ENCODE peak calls at places on chromosomes 12 and 14, in eight cellular contexts. One of them, this sample, is unnamed. For H3K4me1, the result is how much of the 10 kb centered on the place peaks cover.

GRCh38 chr12:93163260-93164036 is 214.3 kb upstream of the NUDT4 start:
- DNase-seq in heart right ventricle: no peak
- DNase-seq in transverse colon: no peak
- DNase-seq in upper lobe of right lung: no peak
- DNase-seq in A549: no peak
- DNase-seq in IMR-90: peak
- DNase-seq in psoas muscle: no peak
- DNase-seq in fibroblast of lung: peak
- DNase-seq in this sample: no peak

GRCh38 chr12:53298154-53298553 is 1.3 kb upstream of the MYG1 start:
- DNase-seq in transverse colon: no peak
- DNase-seq in heart right ventricle: no peak
- DNase-seq in A549: no peak
- DNase-seq in IMR-90: peak
- DNase-seq in upper lobe of right lung: no peak
- DNase-seq in psoas muscle: no peak
- DNase-seq in fibroblast of lung: peak
- DNase-seq in this sample: no peak

GRCh38 chr12:132638541-132639408 is 20.2 kb downstream of the P2RX2 start:
- DNase-seq in transverse colon: no peak
- DNase-seq in heart right ventricle: no peak
- DNase-seq in fibroblast of lung: peak
- DNase-seq in IMR-90: peak
- DNase-seq in psoas muscle: peak
- DNase-seq in A549: peak
- DNase-seq in upper lobe of right lung: no peak
- DNase-seq in this sample: no peak

GRCh38 chr14:101808020-101808641 is 46.6 kb downstream of the PPP2R5C start:
- DNase-seq in psoas muscle: no peak
- DNase-seq in heart right ventricle: no peak
- DNase-seq in IMR-90: no peak
- DNase-seq in A549: peak
- DNase-seq in upper lobe of right lung: no peak
- DNase-seq in fibroblast of lung: no peak
- DNase-seq in transverse colon: no peak
- DNase-seq in this sample: no peak

GRCh38 chr14:92929689-92930608 is 7.0 kb downstream of the CHGA start:
- DNase-seq in fibroblast of lung: no peak
- DNase-seq in A549: no peak
- DNase-seq in upper lobe of right lung: peak
- DNase-seq in transverse colon: no peak
- DNase-seq in psoas muscle: no peak
- DNase-seq in heart right ventricle: no peak
- DNase-seq in IMR-90: no peak
- DNase-seq in this sample: no peak

GRCh38 chr12:108066583-108067234 is 62.4 kb upstream of the WSCD2 start:
- DNase-seq in psoas muscle: no peak
- DNase-seq in upper lobe of right lung: no peak
- DNase-seq in fibroblast of lung: no peak
- DNase-seq in IMR-90: no peak
- DNase-seq in A549: peak
- DNase-seq in transverse colon: no peak
- DNase-seq in heart right ventricle: no peak
- DNase-seq in this sample: no peak

GRCh38 chr14:89315493-89316456 is 101.3 kb downstream of the FOXN3 start:
- DNase-seq in IMR-90: no peak
- DNase-seq in A549: no peak
- DNase-seq in upper lobe of right lung: no peak
- DNase-seq in psoas muscle: no peak
- DNase-seq in transverse colon: no peak
- DNase-seq in heart right ventricle: no peak
- DNase-seq in fibroblast of lung: no peak
- DNase-seq in this sample: no peak

GRCh38 chr14:101858791-101859537 is 97.5 kb downstream of the PPP2R5C start:
- DNase-seq in IMR-90: no peak
- DNase-seq in transverse colon: no peak
- DNase-seq in psoas muscle: no peak
- DNase-seq in A549: no peak
- DNase-seq in upper lobe of right lung: no peak
- DNase-seq in heart right ventricle: no peak
- DNase-seq in fibroblast of lung: no peak
- DNase-seq in this sample: no peak

GRCh38 chr12:93526786-93527428 is 45.6 kb upstream of the SOCS2 start:
- DNase-seq in A549: peak
- DNase-seq in transverse colon: no peak
- DNase-seq in upper lobe of right lung: no peak
- DNase-seq in psoas muscle: no peak
- DNase-seq in heart right ventricle: no peak
- DNase-seq in fibroblast of lung: peak
- DNase-seq in IMR-90: peak
- DNase-seq in this sample: no peak

GRCh38 chr12:51163795-51164194 is 9.1 kb downstream of the TFCP2 start:
- DNase-seq in IMR-90: no peak
- DNase-seq in psoas muscle: no peak
- DNase-seq in transverse colon: no peak
- DNase-seq in A549: no peak
- DNase-seq in upper lobe of right lung: no peak
- DNase-seq in fibroblast of lung: no peak
- DNase-seq in heart right ventricle: no peak
- DNase-seq in this sample: no peak

GRCh38 chr14:52042371-52043037 is 26.4 kb downstream of the NID2 start:
- DNase-seq in transverse colon: no peak
- DNase-seq in upper lobe of right lung: no peak
- DNase-seq in A549: no peak
- DNase-seq in psoas muscle: no peak
- DNase-seq in fibroblast of lung: no peak
- DNase-seq in IMR-90: no peak
- DNase-seq in heart right ventricle: no peak
- DNase-seq in this sample: no peak

GRCh38 chr12:50720085-50720484 is 43.8 kb upstream of the ATF1 start:
- DNase-seq in A549: no peak
- DNase-seq in heart right ventricle: no peak
- DNase-seq in IMR-90: peak
- DNase-seq in psoas muscle: no peak
- DNase-seq in upper lobe of right lung: no peak
- DNase-seq in fibroblast of lung: peak
- DNase-seq in transverse colon: no peak
- DNase-seq in this sample: no peak

GRCh38 chr12:64120568-64120967 is 101.5 kb downstream of the KICS2 start:
- DNase-seq in transverse colon: no peak
- DNase-seq in heart right ventricle: no peak
- DNase-seq in fibroblast of lung: no peak
- DNase-seq in IMR-90: no peak
- DNase-seq in upper lobe of right lung: no peak
- DNase-seq in psoas muscle: no peak
- DNase-seq in A549: no peak
- DNase-seq in this sample: no peak

GRCh38 chr12:28424965-28425364 is 234.7 kb downstream of the CCDC91 start:
- DNase-seq in IMR-90: peak
- DNase-seq in fibroblast of lung: peak
- DNase-seq in transverse colon: no peak
- DNase-seq in A549: no peak
- DNase-seq in heart right ventricle: no peak
- DNase-seq in psoas muscle: no peak
- DNase-seq in upper lobe of right lung: no peak
- DNase-seq in this sample: no peak

GRCh38 chr12:56590237-56590830 is 39.8 kb downstream of the BAZ2A start:
- DNase-seq in psoas muscle: no peak
- DNase-seq in A549: peak
- DNase-seq in heart right ventricle: no peak
- DNase-seq in upper lobe of right lung: no peak
- DNase-seq in fibroblast of lung: no peak
- DNase-seq in transverse colon: no peak
- DNase-seq in IMR-90: peak
- DNase-seq in this sample: no peak
- H3K4me3 ChIP-seq in psoas muscle: no peak
- H3K4me3 ChIP-seq in A549: no peak
- H3K4me3 ChIP-seq in heart right ventricle: no peak
- H3K4me3 ChIP-seq in upper lobe of right lung: no peak
- H3K4me3 ChIP-seq in fibroblast of lung: no peak
- H3K4me3 ChIP-seq in transverse colon: no peak
- H3K4me3 ChIP-seq in IMR-90: no peak
- H3K4me3 ChIP-seq in this sample: no peak

DNA sequence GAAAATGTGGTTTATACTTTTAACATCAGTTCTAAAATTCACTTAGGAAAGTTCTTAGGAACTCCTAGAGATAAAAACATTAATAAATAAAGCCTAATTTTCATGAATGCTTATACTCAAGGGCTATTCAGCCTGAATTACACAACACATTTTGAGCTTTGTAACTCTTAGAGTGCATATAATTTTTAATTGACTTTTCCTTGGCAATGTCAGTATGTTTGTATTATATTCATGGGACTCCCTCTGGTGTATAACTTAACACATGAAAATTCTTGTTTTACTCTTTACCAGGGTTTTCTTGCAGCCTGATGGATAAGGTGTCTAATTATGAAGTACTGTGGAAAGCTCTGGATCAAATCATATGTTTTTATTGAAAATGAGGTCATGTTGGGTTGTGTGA is 150.6 kb upstream of the HMGA2 start:
- DNase-seq in heart right ventricle: no peak
- DNase-seq in transverse colon: no peak
- DNase-seq in IMR-90: peak
- DNase-seq in fibroblast of lung: peak
- DNase-seq in A549: no peak
- DNase-seq in psoas muscle: no peak
- DNase-seq in upper lobe of right lung: no peak
- DNase-seq in this sample: no peak
- TF ChIP-seq CTCF in heart right ventricle: no peak
- TF ChIP-seq CTCF in transverse colon: peak
- TF ChIP-seq CTCF in IMR-90: no peak
- TF ChIP-seq CTCF in fibroblast of lung: peak
- TF ChIP-seq CTCF in A549: peak
- TF ChIP-seq CTCF in psoas muscle: no peak
- TF ChIP-seq CTCF in upper lobe of right lung: peak
- TF ChIP-seq CTCF in this sample: no peak

GRCh38 chr14:98210045-98210678 is 1061.8 kb downstream of the BCL11B start:
- DNase-seq in psoas muscle: no peak
- DNase-seq in IMR-90: no peak
- DNase-seq in fibroblast of lung: no peak
- DNase-seq in heart right ventricle: no peak
- DNase-seq in upper lobe of right lung: no peak
- DNase-seq in transverse colon: no peak
- DNase-seq in A549: no peak
- DNase-seq in this sample: peak
- H3K4me1 ChIP-seq in psoas muscle: under half
- H3K4me1 ChIP-seq in IMR-90: under half
- H3K4me1 ChIP-seq in fibroblast of lung: under half
- H3K4me1 ChIP-seq in heart right ventricle: under half
- H3K4me1 ChIP-seq in upper lobe of right lung: under half
- H3K4me1 ChIP-seq in transverse colon: under half
- H3K4me1 ChIP-seq in A549: under half
- H3K4me1 ChIP-seq in this sample: half or more

DNA sequence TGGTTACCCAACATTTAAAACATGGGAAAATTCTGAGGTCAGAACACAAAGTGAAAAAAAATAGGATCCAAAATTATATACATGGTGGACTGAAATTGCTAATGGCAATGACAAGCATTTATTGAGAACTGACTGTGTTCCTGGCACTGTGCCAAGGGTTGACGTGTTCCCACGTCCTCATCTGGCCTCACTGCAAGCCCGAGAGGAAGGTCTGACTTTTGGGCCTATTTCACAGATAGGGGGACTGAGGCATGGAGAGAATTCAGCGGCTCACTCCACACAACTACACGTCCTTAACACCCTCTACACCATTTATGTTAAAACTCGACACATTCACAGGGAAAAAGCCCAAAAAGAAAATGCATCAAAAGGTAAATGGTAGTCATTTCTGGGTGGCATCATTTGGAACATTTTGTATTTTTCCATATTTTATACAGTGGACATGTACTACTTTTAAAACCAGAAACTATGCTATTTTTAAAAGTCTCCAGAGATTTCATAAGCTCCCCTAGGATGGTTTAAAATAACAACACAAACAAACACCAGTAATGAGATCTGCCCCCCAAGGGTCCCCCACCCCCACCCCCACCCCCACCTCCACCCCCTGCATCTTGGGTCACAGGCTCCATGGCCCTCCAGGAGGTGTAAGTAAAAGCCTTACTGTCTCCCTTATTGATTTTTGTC is 27.7 kb downstream of the CLMN start:
- DNase-seq in psoas muscle: peak
- DNase-seq in heart right ventricle: peak
- DNase-seq in fibroblast of lung: peak
- DNase-seq in IMR-90: peak
- DNase-seq in upper lobe of right lung: no peak
- DNase-seq in transverse colon: peak
- DNase-seq in A549: peak
- DNase-seq in this sample: no peak
- H3K4me3 ChIP-seq in psoas muscle: no peak
- H3K4me3 ChIP-seq in heart right ventricle: no peak
- H3K4me3 ChIP-seq in fibroblast of lung: no peak
- H3K4me3 ChIP-seq in IMR-90: no peak
- H3K4me3 ChIP-seq in upper lobe of right lung: no peak
- H3K4me3 ChIP-seq in transverse colon: peak
- H3K4me3 ChIP-seq in A549: no peak
- H3K4me3 ChIP-seq in this sample: no peak

This sample was measured in CD8-positive, alpha-beta T cell.